ENCODE peak calls at places on chromosomes 4 and X, in seven cellular contexts. C, F, Q, U, S, N and O are unnamed samples.

GRCh38 chr4:56674984-56675383 is 6.1 kb downstream of the HOPX start:
- DNase-seq in C (no peak), U (no peak), Q (no peak), S (no peak), N (peak; percentile 81), F (no peak), O (peak; percentile 84)

GRCh38 chrX:129980540-129981206 is 1.8 kb upstream of the BCORL1 start:
- DNase-seq in F (peak; percentile 72), U (peak; percentile 71), Q (peak; percentile 83), S (peak; percentile 75), C (no peak), N (no peak), O (no peak)

GRCh38 chrX:19544693-19545305 is 29.5 kb upstream of the MAP3K15 start:
- DNase-seq in C (peak; percentile 61), Q (no peak), F (no peak), U (no peak), N (peak; percentile 65), S (peak; percentile 55), O (peak; percentile 69)

GRCh38 chr4:168483786-168484185 is 3.5 kb upstream of the DDX60L start:
- DNase-seq in S (no peak), Q (no peak), U (no peak), N (peak; percentile 38), F (no peak), C (no peak), O (peak; percentile 56)

GRCh38 chrX:84320606-84321005 is 132.6 kb upstream of the RPS6KA6 start:
- DNase-seq in S (no peak), C (no peak), U (no peak), F (no peak), N (no peak), Q (no peak), O (no peak)

GRCh38 chr4:87975466-87975865 is at the start of gene SPP1:
- DNase-seq in C (no peak), F (no peak), Q (peak; percentile 31), N (peak; percentile 37), U (no peak), S (peak; percentile 74), O (peak; percentile 12)

GRCh38 chr4:25320374-25321172 is 8.0 kb downstream of the ZCCHC4 start:
- DNase-seq in N (peak; percentile 88), S (no peak), F (no peak), U (no peak), Q (no peak), C (peak; percentile 91), O (peak; percentile 98)

GRCh38 chrX:88425739-88426138 is 321.3 kb upstream of the CPXCR1 start:
- DNase-seq in Q (no peak), F (no peak), N (no peak), U (no peak), S (no peak), C (no peak), O (peak; percentile 0)

GRCh38 chrX:23694606-23695005 is 27.3 kb downstream of the PRDX4 start:
- DNase-seq in F (no peak), U (peak; percentile 41), S (peak; percentile 76), Q (no peak), C (peak; percentile 53), N (peak; percentile 54), O (peak; percentile 62)

GRCh38 chr4:5808081-5808741 is 84.7 kb downstream of the CRMP1 start:
- DNase-seq in U (no peak), S (no peak), F (no peak), Q (peak; percentile 48), C (no peak), N (peak; percentile 20), O (peak; percentile 38)

GRCh38 chr4:138078264-138078663 is 163.9 kb downstream of the SLC7A11 start:
- DNase-seq in C (peak; percentile 25), S (no peak), F (no peak), U (no peak), Q (no peak), N (no peak), O (no peak)

GRCh38 chr4:89438102-89438831 is 130.7 kb upstream of the GPRIN3 start:
- DNase-seq in C (peak; percentile 39), Q (no peak), S (peak; percentile 58), F (no peak), N (no peak), U (no peak), O (peak; percentile 68)

GRCh38 chr4:10321931-10322330 is 135.3 kb downstream of the ZNF518B start:
- DNase-seq in C (no peak), N (no peak), Q (no peak), U (no peak), F (no peak), S (no peak), O (no peak)

GRCh38 chrX:68599256-68600152 is 48.0 kb upstream of the STARD8 start:
- DNase-seq in U (no peak), F (no peak), C (no peak), S (no peak), Q (no peak), N (peak; percentile 1), O (peak; percentile 7)

GRCh38 chrX:86930419-86930818 is 587.2 kb upstream of the KLHL4 start:
- DNase-seq in S (no peak), N (no peak), U (no peak), Q (no peak), C (no peak), F (no peak), O (no peak)

GRCh38 chr4:31613946-31614623 is 893.9 kb downstream of the PCDH7 start:
- DNase-seq in U (no peak), C (peak; percentile 7), Q (no peak), N (peak; percentile 5), S (peak; percentile 21), F (no peak), O (no peak)

DNA sequence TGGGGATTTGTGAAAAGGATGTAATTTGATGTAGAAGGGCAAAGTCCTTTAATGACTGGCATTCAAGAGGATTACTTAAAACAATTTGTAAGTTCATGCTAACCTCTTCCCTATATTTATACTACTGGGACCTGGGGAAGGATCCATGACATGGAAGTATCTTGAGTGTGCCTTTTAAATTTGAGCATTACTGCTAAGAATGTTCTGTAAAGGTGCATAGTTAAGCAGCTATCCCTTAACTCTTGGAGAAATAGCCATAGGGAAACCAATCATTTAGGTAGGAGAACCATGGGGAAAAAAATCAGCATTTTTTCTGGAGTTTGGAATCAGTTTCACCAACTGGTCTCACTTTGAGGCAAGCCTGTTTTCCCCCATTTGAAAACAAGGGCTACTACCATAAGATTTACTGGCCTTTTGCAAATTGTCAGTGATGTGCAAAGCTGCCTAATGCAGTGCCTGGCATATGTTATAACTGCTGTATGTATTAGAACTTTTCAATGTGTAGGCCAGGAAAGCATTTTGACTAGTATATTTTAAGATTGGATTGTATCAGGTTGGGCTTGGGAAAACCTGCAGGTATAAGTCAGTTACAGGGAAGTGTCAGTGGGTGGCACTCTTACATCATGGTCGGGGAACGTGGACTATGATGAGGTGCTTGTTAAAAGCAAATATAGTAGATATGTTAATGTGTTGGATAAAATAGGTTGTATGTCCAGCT is 72.1 kb downstream of the PRSS12 start:
- DNase-seq in S (peak; percentile 70), F (no peak), U (no peak), C (peak; percentile 90), N (peak; percentile 82), Q (no peak), O (peak; percentile 81)
- H3K4me3 ChIP-seq in S (peak overlapping the region; percentile 73), F (no peak overlapping the region), U (no peak overlapping the region), C (peak overlapping the region; percentile 98), N (peak overlapping the region; percentile 65), Q (peak overlapping the region; percentile 77), O (peak overlapping the region; percentile 82)

GRCh38 chr4:152633118-152633517 is 46.7 kb downstream of the TMEM154 start:
- DNase-seq in Q (no peak), N (no peak), C (peak; percentile 46), U (no peak), F (no peak), S (no peak), O (no peak)

GRCh38 chr4:152630361-152630760 is 49.4 kb downstream of the TMEM154 start:
- DNase-seq in C (no peak), U (no peak), F (no peak), S (no peak), N (no peak), Q (no peak), O (no peak)

GRCh38 chr4:152629908-152630307 is 49.9 kb downstream of the TMEM154 start:
- DNase-seq in F (no peak), Q (no peak), N (no peak), S (no peak), U (no peak), C (no peak), O (no peak)

GRCh38 chr4:152626790-152627189 is 53.0 kb downstream of the TMEM154 start:
- DNase-seq in C (no peak), Q (no peak), N (no peak), S (no peak), U (no peak), F (no peak), O (no peak)

GRCh38 chr4:152628128-152628527 is 51.7 kb downstream of the TMEM154 start:
- DNase-seq in C (no peak), F (no peak), Q (no peak), S (no peak), U (no peak), N (no peak), O (peak; percentile 90)
- TF ChIP-seq CTCF in C (no peak), F (no peak), Q (no peak), S (no peak), U (no peak), N (no peak), O (no peak)

GRCh38 chr4:33737721-33738120 is 2506.6 kb downstream of the ARAP2 start:
- DNase-seq in N (no peak), C (no peak), U (no peak), F (no peak), Q (no peak), S (no peak), O (no peak)
- H3K4me3 ChIP-seq in N (no peak overlapping the region), C (no peak overlapping the region), U (no peak overlapping the region), F (no peak overlapping the region), Q (no peak overlapping the region), S (no peak overlapping the region), O (no peak overlapping the region)

GRCh38 chrX:36957425-36958328 is 50.5 kb upstream of the FAM47C start:
- DNase-seq in U (no peak), Q (peak; percentile 78), C (peak; percentile 4), N (no peak), S (peak; percentile 85), F (no peak), O (no peak)
- TF ChIP-seq CTCF in U (no peak), Q (no peak), C (no peak), N (peak; percentile 19), S (peak; percentile 57), F (no peak), O (no peak)

DNA sequence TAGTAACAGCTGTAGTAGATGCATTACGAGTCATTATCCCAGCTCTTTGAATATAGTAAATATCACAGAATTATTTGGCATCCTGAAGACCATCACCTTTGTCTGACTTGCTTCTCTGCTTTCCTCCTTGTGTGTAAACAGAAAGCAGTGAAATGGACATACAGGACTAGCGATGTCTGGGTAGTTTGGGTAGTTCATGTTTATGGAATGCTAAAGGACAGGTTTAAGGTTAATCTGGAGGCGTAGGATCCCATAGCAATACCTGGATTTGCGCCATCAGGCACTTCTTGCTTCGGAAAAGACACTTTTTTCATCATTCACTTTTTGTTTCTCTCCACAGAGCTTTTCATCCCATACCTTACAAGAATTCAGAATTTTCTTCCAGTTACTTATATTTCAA is 232.2 kb downstream of the GPAT3 start:
- DNase-seq in N (no peak), F (no peak), U (no peak), Q (no peak), S (no peak), C (no peak), O (no peak)
- H3K4me3 ChIP-seq in N (no peak overlapping the region), F (no peak overlapping the region), U (no peak overlapping the region), Q (no peak overlapping the region), S (no peak overlapping the region), C (no peak overlapping the region), O (no peak overlapping the region)

GRCh38 chrX:49884290-49884862 is 5.1 kb downstream of the USP27X start:
- DNase-seq in Q (peak; percentile 76), F (peak; percentile 59), N (peak; percentile 32), U (peak; percentile 39), C (peak; percentile 42), S (peak; percentile 53), O (peak; percentile 52)
- TF ChIP-seq CTCF in Q (peak; percentile 57), F (peak; percentile 13), N (peak; percentile 79), U (peak; percentile 61), C (peak; percentile 79), S (peak; percentile 69), O (peak; percentile 79)